ENCODE peak calls at places on chromosomes 11 and 22, in seven cellular contexts. G is right cardiac atrium, K is neural progenitor cell, H is lower lobe of right lung, N is testis, A is heart left ventricle, C is prostate gland. I is an unnamed sample. For H3K9me3, the result is how much of the 10 kb centered on the place peaks cover.

GRCh38 chr11:36512016-36512415 is 1.9 kb upstream of the TRAF6 start:
- DNase-seq in G (no peak), K (no peak), H (no peak), N (no peak), A (no peak), C (no peak), I (no peak)

GRCh38 chr11:32374261-32374711 is 61.1 kb downstream of the WT1 start:
- DNase-seq in G (peak), K (peak), H (no peak), N (peak), A (no peak), C (no peak), I (no peak)

GRCh38 chr22:46057762-46058420 is 80.9 kb upstream of the WNT7B start:
- DNase-seq in G (no peak), K (no peak), H (peak), N (peak), A (peak), C (peak), I (peak)

GRCh38 chr11:123580557-123581275 is 73.7 kb downstream of the SCN3B start:
- DNase-seq in G (peak), K (peak), H (peak), N (peak), A (peak), C (peak), I (peak)

GRCh38 chr22:19607198-19608113 is 83.2 kb upstream of the CLDN5 start:
- DNase-seq in G (no peak), K (no peak), H (no peak), N (no peak), A (no peak), C (peak), I (peak)

GRCh38 chr11:58059011-58059358 is 28.2 kb downstream of the OR6Q1 start:
- DNase-seq in G (no peak), K (peak), H (no peak), N (no peak), A (no peak), C (no peak), I (no peak)

GRCh38 chr22:41239443-41240128 is 1.1 kb downstream of the CHADL start:
- DNase-seq in G (no peak), K (no peak), H (no peak), N (no peak), A (no peak), C (no peak), I (no peak)

GRCh38 chr11:28537822-28538221 is 429.6 kb downstream of the METTL15 start:
- DNase-seq in G (no peak), K (no peak), H (no peak), N (no peak), A (no peak), C (no peak), I (no peak)

GRCh38 chr22:24474221-24474620 is 20.9 kb upstream of the UPB1 start:
- DNase-seq in G (no peak), K (no peak), H (no peak), N (no peak), A (no peak), C (no peak), I (no peak)

GRCh38 chr11:63553759-63554158 is 9.4 kb downstream of the PLAAT2 start:
- DNase-seq in G (no peak), K (no peak), H (no peak), N (peak), A (no peak), C (no peak), I (no peak)

GRCh38 chr22:38564669-38565068 is 5.3 kb downstream of the DMC1 start:
- DNase-seq in G (no peak), K (no peak), H (no peak), N (no peak), A (no peak), C (no peak), I (no peak)

GRCh38 chr11:106670069-106670468 is 348.2 kb downstream of the GUCY1A2 start:
- DNase-seq in G (no peak), K (no peak), H (no peak), N (no peak), A (no peak), C (no peak), I (no peak)

GRCh38 chr22:49753961-49754673 is 73.6 kb downstream of the BRD1 start:
- DNase-seq in G (no peak), K (no peak), H (no peak), N (no peak), A (no peak), C (no peak), I (peak)

GRCh38 chr22:45762545-45763235 is 91.1 kb downstream of the ATXN10 start:
- DNase-seq in G (no peak), K (no peak), H (no peak), N (no peak), A (no peak), C (no peak), I (no peak)

GRCh38 chr22:46561435-46561905 is 24.1 kb upstream of the CELSR1 start:
- DNase-seq in G (no peak), K (peak), H (peak), N (peak), A (no peak), C (no peak), I (no peak)

GRCh38 chr11:86264649-86265048 is 20.1 kb downstream of the EED start:
- DNase-seq in G (no peak), K (no peak), H (no peak), N (no peak), A (no peak), C (no peak), I (no peak)
- H3K4me3 ChIP-seq in G (no peak), K (no peak), H (no peak), N (no peak), A (no peak), C (no peak), I (no peak)

GRCh38 chr22:31922593-31922992 is 21.7 kb upstream of the YWHAH start:
- DNase-seq in G (no peak), K (no peak), H (no peak), N (no peak), A (no peak), C (no peak), I (no peak)
- H3K9me3 ChIP-seq in G (under half), K (under half), H (under half), N (under half), A (under half), C (under half), I (under half)

DNA sequence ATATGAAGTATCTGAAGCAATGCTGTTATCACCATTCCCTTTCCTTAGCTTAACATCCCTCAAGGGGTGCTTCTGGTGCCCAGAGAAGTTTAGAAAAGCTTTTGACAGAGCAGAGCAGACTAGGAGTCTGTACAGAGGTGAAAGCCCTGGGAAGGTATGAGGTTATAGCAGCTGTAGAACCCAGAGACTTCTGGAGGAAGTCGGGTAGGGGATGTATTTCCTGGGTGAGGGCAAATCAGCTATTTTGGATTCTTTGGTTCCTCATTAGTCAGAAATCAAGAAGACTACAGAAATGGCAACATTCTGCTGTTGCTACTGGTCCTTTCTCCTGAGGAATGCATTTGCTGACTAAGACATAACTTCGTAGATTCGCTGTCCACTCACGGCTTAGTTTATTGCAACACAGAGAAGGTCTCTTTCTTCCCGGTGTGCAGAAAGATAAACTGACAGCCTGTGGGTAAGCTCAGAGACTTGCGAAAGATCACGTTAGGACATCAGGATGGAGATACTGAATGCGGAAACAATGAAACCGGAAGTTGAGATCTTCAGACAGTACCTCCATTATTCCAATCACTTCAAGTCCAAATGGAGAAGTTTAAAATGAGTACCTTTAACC is 25.3 kb upstream of the SESN3 start:
- DNase-seq in G (no peak), K (no peak), H (no peak), N (no peak), A (no peak), C (no peak), I (no peak)
- H3K4me3 ChIP-seq in G (no peak), K (no peak), H (no peak), N (no peak), A (no peak), C (no peak), I (no peak)

DNA sequence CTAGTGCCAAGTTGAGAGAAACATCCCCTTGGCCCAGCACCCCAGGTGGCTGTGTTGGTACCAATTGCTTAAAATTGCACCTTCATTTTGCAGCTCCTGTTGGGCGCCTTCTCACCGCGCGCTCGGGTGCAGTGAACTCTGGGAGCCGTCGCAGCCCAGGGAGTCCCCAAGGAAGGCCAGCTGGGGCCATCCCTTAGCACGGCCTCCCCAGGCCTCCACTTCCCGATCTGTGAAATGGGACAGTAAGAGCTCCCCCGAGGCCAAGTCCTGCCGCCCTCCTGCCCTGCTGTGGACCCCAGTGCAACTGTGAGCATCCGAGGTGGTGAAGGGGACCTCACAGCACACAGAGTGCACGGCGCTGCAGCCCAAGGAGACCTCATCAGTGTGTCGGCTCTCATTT is 1234.1 kb downstream of the BRD1 start:
- DNase-seq in G (no peak), K (no peak), H (no peak), N (no peak), A (peak), C (no peak), I (no peak)
- H3K9me3 ChIP-seq in G (under half), K (under half), H (under half), N (under half), A (under half), C (under half), I (under half)

GRCh38 chr11:10307022-10307410 is 2.1 kb downstream of the ADM start:
- DNase-seq in G (no peak), K (no peak), H (no peak), N (no peak), A (no peak), C (peak), I (no peak)
- H3K4me3 ChIP-seq in G (peak), K (peak), H (peak), N (peak), A (peak), C (peak), I (peak)

I was measured in upper lobe of right lung.